ENCODE peak calls at places on chromosomes 5 and 9, in six cellular contexts. G, T, Z, Y, D and X are unnamed samples.

GRCh38 chr9:88905506-88905905 is 85.8 kb upstream of the S1PR3 start:
- DNase-seq in T (no peak), Z (no peak), Y (no peak), G (peak), D (no peak), X (no peak)

GRCh38 chr9:111429175-111429574 is 55.0 kb downstream of the ECPAS start:
- DNase-seq in G (peak), Y (no peak), T (no peak), Z (no peak), D (no peak), X (no peak)

GRCh38 chr9:89317282-89317681 is 1.0 kb upstream of the SECISBP2 start:
- DNase-seq in T (no peak), Y (no peak), G (no peak), D (no peak), Z (no peak), X (no peak)

GRCh38 chr9:77598510-77598909 is 49.6 kb downstream of the GNA14 start:
- DNase-seq in D (no peak), T (no peak), Y (peak), Z (no peak), G (peak), X (no peak)

GRCh38 chr9:113463418-113464285 is at the start of gene RGS3:
- DNase-seq in Y (no peak), Z (no peak), T (no peak), G (no peak), D (no peak), X (peak)

GRCh38 chr5:131749723-131750470 is 46.9 kb downstream of the FNIP1 start:
- DNase-seq in T (no peak), Z (no peak), G (no peak), Y (no peak), D (no peak), X (no peak)

GRCh38 chr9:79390077-79390673 is 181.6 kb upstream of the TLE4 start:
- DNase-seq in G (peak), D (no peak), Z (no peak), T (no peak), Y (no peak), X (no peak)

GRCh38 chr5:85049020-85049419 is 664.3 kb upstream of the EDIL3 start:
- DNase-seq in Y (peak), T (no peak), Z (no peak), G (peak), D (peak), X (peak)

GRCh38 chr9:107144475-107144874 is 138.6 kb upstream of the RAD23B start:
- DNase-seq in T (no peak), G (no peak), Z (no peak), D (peak), Y (no peak), X (no peak)

GRCh38 chr5:16889972-16890519 is 46.0 kb downstream of the MYO10 start:
- DNase-seq in D (no peak), Y (peak), Z (no peak), T (no peak), G (peak), X (no peak)

GRCh38 chr5:178418471-178419010 is 171.7 kb downstream of the COL23A1 start:
- DNase-seq in Y (no peak), Z (no peak), D (peak), T (no peak), G (no peak), X (no peak)

DNA sequence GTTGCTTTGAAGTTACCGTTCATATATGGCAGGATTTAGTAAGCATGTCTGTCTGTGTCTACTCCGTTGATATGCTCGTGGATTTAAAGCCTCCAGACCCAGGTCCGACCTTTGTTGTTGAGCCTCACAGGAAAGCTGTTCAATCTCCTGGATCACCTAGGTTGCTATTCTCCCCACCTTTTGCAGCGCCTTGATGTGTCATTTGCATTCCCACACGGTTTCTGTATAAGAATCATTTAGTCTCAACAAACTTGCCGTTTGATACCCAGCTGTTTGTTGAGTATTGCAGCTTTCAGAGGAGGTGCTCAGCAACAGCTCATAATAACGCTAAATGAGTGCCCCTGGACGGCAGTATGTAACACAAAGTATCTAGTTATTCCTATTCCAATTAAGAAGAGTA is 1.2 kb upstream of the ADGRV1 start:
- DNase-seq in G (no peak), Z (no peak), T (no peak), Y (no peak), D (no peak), X (no peak)
- H3K4me3 ChIP-seq in G (no peak), Z (no peak), T (no peak), Y (no peak), D (peak), X (no peak)

GRCh38 chr5:88674262-88675158 is 208.5 kb downstream of the MEF2C start:
- DNase-seq in T (peak), D (peak), Y (no peak), Z (no peak), G (peak), X (peak)

GRCh38 chr5:88672644-88673493 is 210.1 kb downstream of the MEF2C start:
- DNase-seq in D (no peak), T (peak), G (peak), Z (no peak), Y (no peak), X (no peak)

GRCh38 chr5:88671408-88671807 is 211.6 kb downstream of the MEF2C start:
- DNase-seq in Z (no peak), G (peak), Y (no peak), T (no peak), D (no peak), X (no peak)

GRCh38 chr5:88669314-88669713 is 213.7 kb downstream of the MEF2C start:
- DNase-seq in G (peak), Z (no peak), Y (no peak), T (no peak), D (no peak), X (no peak)

DNA sequence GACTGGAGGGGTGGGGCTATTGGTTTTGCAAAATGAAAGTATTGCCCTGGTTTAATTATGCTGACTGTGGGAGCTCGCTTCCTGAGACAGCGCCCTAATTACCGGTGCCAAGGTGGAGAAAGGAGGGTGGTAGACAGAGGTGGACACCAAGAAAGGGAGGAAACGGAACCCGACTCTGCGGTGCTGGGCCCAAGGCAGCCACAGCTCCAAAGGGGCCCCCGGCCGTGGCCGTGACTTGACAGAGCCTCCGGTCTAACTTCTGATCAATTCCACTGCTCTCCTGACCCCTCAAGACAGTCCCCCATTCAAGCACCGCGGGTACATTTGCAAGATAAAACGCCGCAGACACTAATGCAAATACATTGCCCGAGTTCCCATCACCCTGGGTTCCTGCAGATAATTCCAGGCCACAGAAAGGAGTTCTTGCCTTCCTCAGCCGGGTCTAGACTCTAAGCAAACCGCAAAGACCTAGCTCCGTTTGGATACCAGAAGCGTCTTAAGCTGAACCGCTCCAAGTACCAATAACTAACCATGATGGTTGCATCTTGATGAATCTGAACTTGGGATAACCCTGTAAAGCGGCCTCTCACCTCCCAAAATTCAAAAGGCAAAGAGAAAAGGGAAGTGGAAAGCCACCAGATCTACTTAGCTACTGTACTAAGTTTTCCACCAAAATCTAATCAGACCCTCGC is 211.0 kb downstream of the MEF2C start:
- DNase-seq in T (no peak), D (no peak), G (peak), Y (no peak), Z (no peak), X (no peak)
- H3K4me3 ChIP-seq in T (peak), D (no peak), G (peak), Y (no peak), Z (no peak), X (no peak)

DNA sequence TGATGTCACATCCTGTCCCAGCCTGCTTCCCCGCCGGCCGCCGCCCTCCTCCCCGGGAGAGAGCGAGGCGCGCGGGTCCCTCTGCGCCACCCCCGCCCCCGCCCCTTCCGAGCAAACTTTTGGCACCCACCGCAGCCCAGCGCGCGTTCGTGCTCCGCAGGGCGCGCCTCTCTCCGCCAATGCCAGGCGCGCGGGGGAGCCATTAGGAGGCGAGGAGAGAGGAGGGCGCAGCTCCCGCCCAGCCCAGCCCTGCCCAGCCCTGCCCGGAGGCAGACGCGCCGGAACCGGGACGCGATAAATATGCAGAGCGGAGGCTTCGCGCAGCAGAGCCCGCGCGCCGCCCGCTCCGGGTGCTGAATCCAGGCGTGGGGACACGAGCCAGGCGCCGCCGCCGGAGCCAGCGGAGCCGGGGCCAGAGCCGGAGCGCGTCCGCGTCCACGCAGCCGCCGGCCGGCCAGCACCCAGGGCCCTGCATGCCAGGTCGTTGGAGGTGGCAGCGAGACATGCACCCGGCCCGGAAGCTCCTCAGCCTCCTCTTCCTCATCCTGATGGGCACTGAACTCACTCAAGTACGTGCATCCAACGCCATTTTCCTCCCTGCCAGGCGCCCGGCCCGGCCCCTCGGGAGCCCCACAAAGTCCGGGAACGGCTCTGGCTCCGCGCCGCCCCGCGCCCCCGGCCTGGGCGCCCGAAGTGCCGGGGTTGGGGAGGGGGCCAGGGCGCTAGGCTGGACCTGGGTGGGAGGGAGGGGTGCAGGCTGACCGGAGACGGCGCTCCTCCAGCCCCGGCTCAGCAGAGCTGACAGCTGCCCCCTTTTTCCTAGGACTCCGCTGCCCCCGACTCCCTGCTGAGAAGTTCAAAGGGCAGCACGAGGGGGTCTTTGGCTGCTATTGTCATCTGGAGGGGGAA is 12.0 kb upstream of the OLFM1 start:
- DNase-seq in D (peak), G (no peak), T (peak), Y (no peak), Z (peak), X (no peak)
- H3K4me3 ChIP-seq in D (peak), G (no peak), T (peak), Y (no peak), Z (peak), X (no peak)

GRCh38 chr5:73214921-73215490 is 42.0 kb downstream of the TMEM174 start:
- DNase-seq in T (no peak), Y (no peak), D (no peak), G (no peak), Z (no peak), X (no peak)
- H3K4me3 ChIP-seq in T (no peak), Y (no peak), D (peak), G (no peak), Z (no peak), X (no peak)

GRCh38 chr9:127676636-127677035 is 30.2 kb upstream of the CFAP157 start:
- DNase-seq in Y (peak), G (no peak), D (no peak), Z (no peak), T (peak), X (no peak)

GRCh38 chr9:127682351-127683136 is 24.2 kb upstream of the CFAP157 start:
- DNase-seq in Z (no peak), D (no peak), T (no peak), Y (no peak), G (no peak), X (no peak)

GRCh38 chr9:127680846-127681245 is 25.9 kb upstream of the CFAP157 start:
- DNase-seq in Z (no peak), Y (no peak), G (no peak), T (peak), D (no peak), X (no peak)

GRCh38 chr9:127680226-127680625 is 26.6 kb upstream of the CFAP157 start:
- DNase-seq in Y (no peak), Z (no peak), D (no peak), G (no peak), T (peak), X (no peak)

GRCh38 chr9:127679506-127679905 is 27.3 kb upstream of the CFAP157 start:
- DNase-seq in T (no peak), Y (no peak), D (no peak), Z (no peak), G (no peak), X (no peak)
- H3K4me3 ChIP-seq in T (no peak), Y (no peak), D (no peak), Z (no peak), G (no peak), X (no peak)

DNA sequence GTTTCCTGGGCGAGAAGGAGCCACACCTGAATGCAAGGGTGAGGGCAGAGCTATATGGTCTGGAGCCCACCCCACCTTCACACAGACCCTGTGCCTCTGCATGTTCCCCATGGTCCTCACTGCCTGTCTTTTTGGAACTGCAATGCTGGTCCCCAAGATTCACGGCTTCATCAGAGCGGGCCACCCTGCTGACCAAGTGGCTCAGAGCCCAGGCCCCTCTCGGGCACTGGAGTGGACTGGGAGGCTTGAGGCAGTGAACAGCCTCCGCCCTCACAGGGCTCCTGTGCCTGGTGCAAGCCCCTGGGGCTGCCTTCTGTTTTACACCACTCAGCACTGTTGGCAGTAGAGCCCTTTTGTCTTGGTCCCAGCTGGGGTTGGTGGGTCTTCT is 143.2 kb downstream of the CACNA1B start:
- DNase-seq in Z (no peak), T (no peak), D (no peak), Y (no peak), G (no peak), X (no peak)
- H3K4me3 ChIP-seq in Z (no peak), T (no peak), D (no peak), Y (no peak), G (no peak), X (no peak)

GRCh38 chr5:7533941-7534340 is 138.0 kb downstream of the ADCY2 start:
- DNase-seq in Z (no peak), D (no peak), T (no peak), Y (no peak), G (no peak), X (no peak)

GRCh38 chr5:7534505-7534904 is 138.6 kb downstream of the ADCY2 start:
- DNase-seq in T (no peak), Y (no peak), Z (no peak), G (no peak), D (no peak), X (no peak)

DNA sequence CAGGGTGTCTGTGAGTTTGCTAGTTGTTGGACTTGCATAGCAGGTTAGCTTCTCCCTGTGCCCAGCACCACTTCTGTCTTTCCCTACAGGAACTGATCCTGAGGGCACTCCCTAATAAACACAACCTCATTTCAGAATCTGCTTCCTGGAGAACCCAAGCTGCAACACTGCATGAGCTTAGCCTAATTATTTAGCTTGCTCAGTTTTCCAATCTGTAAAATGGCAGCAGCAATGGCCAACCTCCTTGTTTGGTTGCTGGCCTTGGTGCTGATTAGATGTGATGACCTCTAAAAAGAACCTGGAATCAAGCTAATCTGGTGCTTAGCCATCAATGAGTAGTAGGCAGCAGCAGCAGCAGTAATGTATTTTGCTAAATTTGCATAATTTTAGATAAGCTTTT is 133.9 kb downstream of the ADCY2 start:
- DNase-seq in D (no peak), Y (no peak), G (no peak), T (no peak), Z (no peak), X (no peak)
- H3K4me3 ChIP-seq in D (no peak), Y (no peak), G (no peak), T (no peak), Z (no peak), X (no peak)

GRCh38 chr5:31534527-31535046 is 2.5 kb downstream of the C5orf22 start:
- DNase-seq in Z (no peak), G (no peak), D (no peak), T (no peak), Y (no peak), X (no peak)

GRCh38 chr5:31531543-31531887 is 378 bp downstream of the DROSHA start:
- DNase-seq in D (peak), T (peak), Y (peak), Z (no peak), G (peak), X (peak)

GRCh38 chr5:31531888-31532710 is at the start of the genes C5orf22 and DROSHA:
- DNase-seq in T (peak), Z (peak), G (peak), Y (peak), D (peak), X (peak)

DNA sequence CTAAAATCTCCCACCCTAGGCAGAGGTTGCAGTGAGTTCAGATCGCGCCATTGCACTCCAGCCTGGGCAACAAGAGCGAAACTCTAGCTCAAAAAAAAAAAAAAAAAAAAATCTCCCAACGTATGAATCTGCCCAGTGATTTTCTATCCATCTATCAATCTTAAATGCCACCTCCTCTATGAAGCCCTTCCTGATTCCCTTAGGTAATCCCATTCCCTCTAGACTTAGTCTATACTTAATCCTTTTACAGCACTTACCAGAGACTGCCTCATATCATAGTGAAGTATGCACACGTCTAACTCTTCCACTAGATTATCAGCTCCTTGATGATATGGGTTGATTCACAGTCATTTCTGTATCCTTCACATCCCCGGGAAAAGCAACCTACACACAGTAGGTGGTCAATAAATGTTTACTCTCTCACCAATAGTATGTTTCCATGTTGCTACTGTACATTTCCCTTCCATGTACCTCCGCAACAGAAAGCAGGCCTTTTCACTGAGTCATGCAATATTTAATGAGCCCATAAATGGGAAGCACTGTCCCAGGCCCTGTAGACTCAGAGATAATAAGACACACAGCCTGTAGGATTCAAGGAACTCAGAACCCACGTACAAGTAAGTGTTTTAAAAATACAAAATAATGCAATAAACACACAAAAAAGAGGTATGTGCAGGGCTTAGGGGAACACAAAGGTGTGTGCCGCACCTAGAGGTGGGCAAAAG is 1.2 kb downstream of the DROSHA start:
- DNase-seq in G (no peak), T (no peak), D (no peak), Y (no peak), Z (no peak), X (no peak)
- H3K4me3 ChIP-seq in G (peak), T (peak), D (peak), Y (peak), Z (peak), X (peak)

DNA sequence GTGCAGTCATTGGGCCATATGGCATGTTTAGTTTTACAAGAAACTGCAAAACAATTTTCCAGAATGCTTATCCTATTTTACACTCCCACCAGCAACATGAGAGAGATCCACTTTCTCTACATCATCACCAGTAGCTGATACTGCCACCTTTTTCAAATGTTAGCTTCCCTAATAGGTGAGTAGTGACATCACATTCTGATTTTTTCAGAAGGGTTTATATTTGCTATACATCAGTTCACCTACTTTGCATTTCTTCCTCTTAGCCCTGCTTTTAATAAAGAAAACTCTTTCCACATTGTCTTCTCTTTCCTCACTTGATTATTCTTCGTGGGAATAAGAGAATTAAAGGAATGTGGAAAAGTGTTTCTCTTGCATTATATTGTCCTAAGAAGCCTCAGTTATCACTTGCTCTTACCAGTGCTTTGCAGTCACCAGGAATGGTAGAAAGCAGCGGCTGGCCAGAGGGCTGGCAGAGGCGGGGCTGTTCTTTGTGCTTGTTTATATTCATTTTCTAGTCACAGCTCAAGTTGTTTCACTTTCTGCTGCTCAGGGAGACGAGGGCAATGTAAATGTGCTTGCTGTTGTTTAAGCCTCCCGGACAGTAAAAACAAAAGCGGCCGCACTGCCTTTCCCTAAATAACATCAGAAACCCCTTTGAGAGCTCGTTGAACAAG is 164.8 kb downstream of the HSD17B3 start:
- DNase-seq in G (peak), T (peak), D (no peak), Z (peak), Y (peak), X (peak)
- H3K4me3 ChIP-seq in G (peak), T (peak), D (no peak), Z (peak), Y (no peak), X (peak)

GRCh38 chr5:142313275-142313674 is 11.5 kb downstream of the SPRY4 start:
- DNase-seq in G (no peak), Z (no peak), D (no peak), Y (no peak), T (no peak), X (no peak)
- H3K4me3 ChIP-seq in G (no peak), Z (no peak), D (no peak), Y (no peak), T (no peak), X (no peak)